ENCODE peak calls at places on chromosomes 1 and 21, in five cellular contexts. A is GM12891, S is H1, O is HepG2, E is GM12878. R is an unnamed sample.

GRCh38 chr1:224880593-224881307 is 48.7 kb upstream of the DNAH14 start:
- DNase-seq in A (no peak), S (peak; percentile 59), O (peak; percentile 13), E (no peak), R (no peak)

GRCh38 chr1:91244737-91245136 is 159.9 kb downstream of the HFM1 start:
- DNase-seq in A (no peak), S (no peak), O (no peak), E (no peak), R (no peak)

GRCh38 chr1:177135250-177135649 is 29.3 kb downstream of the ASTN1 start:
- DNase-seq in A (no peak), S (no peak), O (no peak), E (no peak), R (no peak)

GRCh38 chr1:99531578-99532570 is 114.0 kb upstream of the PALMD start:
- DNase-seq in A (no peak), S (no peak), O (no peak), E (no peak), R (no peak)

GRCh38 chr1:198042168-198042567 is 114.6 kb upstream of the NEK7 start:
- DNase-seq in A (no peak), S (no peak), O (no peak), E (no peak), R (no peak)

GRCh38 chr1:115300087-115300856 is 37.8 kb downstream of the NGF start:
- DNase-seq in A (no peak), S (no peak), O (no peak), E (no peak), R (no peak)

GRCh38 chr1:58664881-58665280 is 35.0 kb downstream of the MYSM1 start:
- DNase-seq in A (no peak), S (no peak), O (no peak), E (no peak), R (no peak)

GRCh38 chr1:183567584-183567983 is 22.7 kb downstream of the NCF2 start:
- DNase-seq in A (peak; percentile 23), S (no peak), O (no peak), E (peak; percentile 17), R (no peak)

GRCh38 chr1:183987593-183988318 is 49.8 kb downstream of the COLGALT2 start:
- DNase-seq in A (no peak), S (no peak), O (no peak), E (no peak), R (no peak)

GRCh38 chr1:14782741-14783591 is 184.5 kb downstream of the KAZN start:
- DNase-seq in A (no peak), S (no peak), O (no peak), E (no peak), R (no peak)

GRCh38 chr1:86503477-86504129 is 34.9 kb downstream of the CLCA1 start:
- DNase-seq in A (no peak), S (peak; percentile 62), O (no peak), E (no peak), R (no peak)

GRCh38 chr1:80917225-80917624 is 883.5 kb upstream of the ADGRL2 start:
- DNase-seq in A (no peak), S (no peak), O (no peak), E (no peak), R (no peak)

GRCh38 chr21:23131177-23131576 is 2133.0 kb downstream of the NCAM2 start:
- DNase-seq in A (no peak), S (no peak), O (no peak), E (no peak), R (no peak)

GRCh38 chr1:8152731-8153702 is 126.9 kb upstream of the ERRFI1 start:
- DNase-seq in A (no peak), S (no peak), O (no peak), E (no peak), R (no peak)

GRCh38 chr1:202709276-202710041 is 795 bp downstream of the SYT2 start:
- DNase-seq in A (no peak), S (no peak), O (no peak), E (no peak), R (no peak)

GRCh38 chr1:14549897-14550635 is 48.4 kb upstream of the KAZN start:
- DNase-seq in A (no peak), S (no peak), O (no peak), E (no peak), R (no peak)

GRCh38 chr1:81498370-81499184 is 302.2 kb upstream of the ADGRL2 start:
- DNase-seq in A (no peak), S (no peak), O (no peak), E (no peak), R (no peak)

GRCh38 chr1:170309389-170310013 is 163.7 kb downstream of the NTMT2 start:
- DNase-seq in A (no peak), S (no peak), O (no peak), E (no peak), R (no peak)

GRCh38 chr1:8312235-8313218 is 5.4 kb upstream of the SLC45A1 start:
- DNase-seq in A (no peak), S (no peak), O (peak; percentile 51), E (no peak), R (no peak)

GRCh38 chr1:246836169-246836568 is 95.6 kb downstream of the AHCTF1 start:
- DNase-seq in A (no peak), S (no peak), O (no peak), E (no peak), R (no peak)

GRCh38 chr1:203672354-203672753 is 45.7 kb downstream of the ATP2B4 start:
- DNase-seq in A (no peak), S (no peak), O (no peak), E (no peak), R (no peak)

GRCh38 chr21:25350056-25350455 is 257.2 kb downstream of the MRPL39 start:
- DNase-seq in A (no peak), S (peak; percentile 68), O (no peak), E (no peak), R (no peak)

GRCh38 chr21:42532466-42533181 is 19.0 kb downstream of the SLC37A1 start:
- DNase-seq in A (no peak), S (no peak), O (no peak), E (no peak), R (peak; percentile 38)

GRCh38 chr1:150106331-150106730 is 38.8 kb downstream of the VPS45 start:
- DNase-seq in A (no peak), S (no peak), O (no peak), E (no peak), R (no peak)

GRCh38 chr1:201377611-201378092 is at the start of gene TNNT2:
- DNase-seq in A (no peak), S (no peak), O (no peak), E (no peak), R (no peak)

DNA sequence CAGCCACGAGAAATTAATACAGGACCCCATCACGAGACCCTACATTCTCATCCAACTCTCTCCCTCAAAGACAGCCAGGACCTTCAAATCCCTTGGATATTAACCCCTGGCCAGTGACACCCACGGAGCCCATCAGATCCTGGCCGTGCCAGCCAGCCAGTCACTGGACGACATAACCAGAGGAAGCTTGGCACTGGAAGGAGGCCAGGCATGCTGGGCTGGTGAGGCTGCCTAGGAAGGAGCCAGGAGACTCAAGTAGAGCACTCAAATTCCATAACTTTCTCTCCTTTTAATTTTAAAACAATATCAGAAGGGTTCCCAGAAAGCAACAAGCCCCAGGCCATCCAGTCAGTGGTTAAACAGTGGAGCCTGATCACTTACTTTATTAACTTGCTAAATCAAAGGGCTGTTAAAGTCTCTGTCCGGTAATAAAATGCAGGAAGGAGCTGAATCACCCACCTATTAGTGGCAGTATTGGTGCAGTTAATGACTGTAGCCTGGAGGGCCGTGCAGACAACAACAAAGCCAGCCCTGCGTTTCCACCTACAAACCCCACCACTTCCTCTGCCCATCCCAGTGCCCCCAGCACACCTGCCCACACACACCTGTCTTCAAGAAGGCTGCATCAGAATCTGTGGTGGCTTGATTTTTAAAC is 78.0 kb downstream of the HIVEP3 start:
- DNase-seq in A (no peak), S (no peak), O (no peak), E (no peak), R (no peak)
- TF ChIP-seq TAF1 in A (no peak), S (no peak), O (no peak), E (no peak), R (no peak)

DNA sequence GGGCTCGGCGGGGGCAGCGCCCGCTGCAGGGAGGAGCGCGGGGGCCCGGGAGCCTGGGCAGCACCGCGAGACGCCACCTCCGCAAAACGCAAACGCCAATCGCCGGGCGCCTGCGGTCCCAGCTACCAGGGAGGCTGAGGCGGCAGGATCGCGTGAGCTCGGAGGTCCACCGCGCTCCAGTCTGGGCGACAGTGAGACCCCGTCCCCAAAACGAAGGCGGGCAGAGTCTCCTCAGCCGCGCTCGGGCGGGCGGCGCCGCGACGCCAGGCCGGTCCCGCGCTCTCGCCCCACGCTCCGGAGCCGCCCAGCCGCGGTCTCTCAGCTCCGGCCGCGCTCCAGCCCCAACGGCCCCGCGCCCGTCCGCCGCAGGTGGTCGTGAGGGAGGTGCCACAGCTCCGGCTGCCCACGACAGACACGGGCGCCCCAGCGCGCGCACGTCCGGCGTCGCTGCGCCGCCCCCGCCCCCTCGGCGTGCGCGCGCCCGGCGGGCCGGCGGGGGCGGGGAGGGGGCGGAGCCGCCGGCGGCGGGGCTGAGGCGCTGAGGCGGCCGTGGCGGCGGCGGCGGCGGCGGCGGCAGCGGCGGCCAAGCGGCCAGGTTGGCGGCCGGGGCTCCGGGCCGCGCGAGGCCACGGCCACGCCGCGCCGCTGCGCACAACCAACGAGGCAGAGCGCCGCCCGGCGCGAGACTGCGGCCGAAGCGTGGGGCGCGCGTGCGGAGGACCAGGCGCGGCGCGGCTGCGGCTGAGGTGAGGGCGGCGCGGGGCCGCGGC is at the start of gene ADARB1:
- DNase-seq in A (peak; percentile 90), S (peak; percentile 85), O (peak; percentile 32), E (no peak), R (peak; percentile 90)
- TF ChIP-seq POLR2A in A (no peak), S (peak; percentile 73), O (no peak), E (peak; percentile 76), R (peak; percentile 26)

DNA sequence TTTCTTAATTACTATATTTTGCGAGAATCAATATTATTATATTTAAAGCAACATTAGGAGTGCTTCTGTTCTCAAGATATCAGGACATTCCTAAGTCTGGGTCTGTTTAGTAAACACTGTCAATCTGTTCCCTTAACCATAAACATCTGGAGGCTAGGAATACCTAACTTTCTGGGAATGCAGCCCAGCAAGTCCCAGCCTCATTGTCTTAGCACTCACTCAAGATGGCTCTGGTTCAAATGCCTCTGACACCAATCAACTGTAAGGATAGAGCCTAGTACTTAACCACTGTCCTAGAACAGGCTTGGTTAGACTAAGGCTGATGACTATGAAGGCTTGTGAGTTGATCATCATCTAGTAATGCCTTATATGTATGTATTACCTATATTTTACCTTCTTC is 61.5 kb downstream of the TNN start:
- DNase-seq in A (no peak), S (no peak), O (no peak), E (no peak), R (no peak)
- TF ChIP-seq POLR2AphosphoS5 in A (no peak), S (no peak), O (no peak), E (no peak), R (no peak)

GRCh38 chr1:35379317-35380000 is 111.0 kb downstream of the ZMYM4 start:
- DNase-seq in A (no peak), S (no peak), O (no peak), E (no peak), R (no peak)

DNA sequence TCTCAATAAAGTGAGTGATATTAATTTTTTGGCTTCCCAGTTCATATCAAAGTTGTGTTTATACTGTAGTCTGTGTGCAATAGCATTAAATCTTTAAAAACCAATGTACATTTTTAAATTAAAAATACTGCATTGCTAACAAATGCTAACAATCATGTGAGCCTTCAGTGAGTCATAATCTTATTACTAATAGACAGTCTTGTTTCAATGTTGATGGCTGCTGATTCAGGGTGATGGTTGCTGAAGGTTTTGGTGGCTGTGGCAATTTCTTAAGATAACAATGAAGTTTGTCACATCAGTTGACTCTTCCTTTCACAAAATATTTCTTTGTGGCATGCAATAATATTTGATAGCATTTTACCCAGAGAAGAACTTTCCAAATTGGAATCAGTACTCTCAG is 109.0 kb downstream of the ZMYM4 start:
- DNase-seq in A (no peak), S (no peak), O (no peak), E (no peak), R (no peak)
- TF ChIP-seq TAF1 in A (no peak), S (no peak), O (no peak), E (no peak), R (no peak)

GRCh38 chr1:52552505-52553371 is at the start of gene TUT4:
- DNase-seq in A (peak; percentile 16), S (peak; percentile 84), O (peak; percentile 79), E (no peak), R (peak; percentile 34)
- TF ChIP-seq POLR2A in A (no peak), S (no peak), O (peak; percentile 60), E (peak; percentile 82), R (no peak)